ENCODE peak calls at places on chromosomes 3 and 15, in seven cellular contexts. C, W, I, S, V, O and K are unnamed samples. For H3K9me3, the result is how much of the 10 kb centered on the place peaks cover.

GRCh38 chr3:112579697-112580096 is 17.9 kb downstream of the SLC35A5 start:
- DNase-seq in I (no peak), O (peak), C (no peak), S (no peak), W (no peak), V (peak), K (no peak)

GRCh38 chr15:40894689-40895308 is 549 bp downstream of the VPS18 start:
- DNase-seq in S (peak), O (peak), I (peak), C (peak), V (peak), W (peak), K (peak)

GRCh38 chr15:23026218-23026617 is 13.2 kb downstream of the TUBGCP5 start:
- DNase-seq in C (no peak), V (no peak), O (no peak), I (no peak), W (no peak), S (no peak), K (no peak)

GRCh38 chr3:134666466-134666865 is 15.6 kb upstream of the KY start:
- DNase-seq in I (no peak), V (peak), C (no peak), W (no peak), O (peak), S (no peak), K (no peak)

GRCh38 chr3:39065197-39065596 is 13.4 kb downstream of the WDR48 start:
- DNase-seq in I (peak), W (peak), O (peak), S (no peak), C (no peak), V (peak), K (peak)

GRCh38 chr3:42505849-42506410 is 3.5 kb downstream of the VIPR1 start:
- DNase-seq in I (peak), C (peak), O (no peak), V (no peak), S (no peak), W (no peak), K (no peak)

GRCh38 chr3:72152551-72153476 is 367.9 kb upstream of the PROK2 start:
- DNase-seq in C (peak), I (peak), V (peak), W (peak), S (peak), O (peak), K (no peak)

GRCh38 chr3:141255864-141256263 is 24.2 kb downstream of the PXYLP1 start:
- DNase-seq in O (peak), C (no peak), V (no peak), I (no peak), S (no peak), W (peak), K (peak)

GRCh38 chr3:128378631-128379347 is 87.9 kb downstream of the DNAJB8 start:
- DNase-seq in W (peak), I (no peak), C (peak), O (peak), V (peak), S (no peak), K (no peak)

GRCh38 chr3:65170357-65171090 is 482.7 kb upstream of the ADAMTS9 start:
- DNase-seq in V (peak), I (no peak), C (peak), W (peak), O (peak), S (peak), K (no peak)

GRCh38 chr15:91891788-91892187 is 38.3 kb downstream of the SLCO3A1 start:
- DNase-seq in V (no peak), W (no peak), I (no peak), O (no peak), S (no peak), C (no peak), K (no peak)

GRCh38 chr3:102471001-102471400 is 36.2 kb downstream of the ZPLD1 start:
- DNase-seq in I (peak), O (no peak), V (no peak), W (no peak), S (no peak), C (no peak), K (no peak)

GRCh38 chr3:23324745-23325144 is 121.6 kb downstream of the UBE2E2 start:
- DNase-seq in O (peak), V (peak), S (no peak), W (peak), C (no peak), I (no peak), K (no peak)

GRCh38 chr3:14285526-14285925 is 106.9 kb downstream of the LSM3 start:
- DNase-seq in S (peak), O (no peak), I (peak), V (no peak), C (no peak), W (no peak), K (no peak)

GRCh38 chr3:96931491-96931890 is 117.1 kb downstream of the EPHA6 start:
- DNase-seq in W (no peak), O (peak), C (no peak), I (no peak), V (no peak), S (no peak), K (no peak)

GRCh38 chr15:58065011-58065444 is 483 bp downstream of the ALDH1A2 start:
- DNase-seq in O (no peak), V (no peak), I (no peak), S (no peak), C (peak), W (no peak), K (no peak)

GRCh38 chr15:31379042-31379441 is 52.4 kb downstream of the KLF13 start:
- DNase-seq in O (no peak), C (no peak), I (no peak), S (no peak), W (no peak), V (no peak), K (no peak)

GRCh38 chr15:70650567-70650966 is 112.8 kb downstream of the UACA start:
- DNase-seq in C (no peak), W (no peak), O (no peak), I (no peak), V (no peak), S (no peak), K (no peak)

GRCh38 chr3:150379469-150379868 is 28.6 kb upstream of the TSC22D2 start:
- DNase-seq in W (no peak), O (no peak), V (no peak), I (no peak), C (no peak), S (no peak), K (no peak)
- H3K9me3 ChIP-seq in W (under half), O (under half), V (under half), I (under half), C (under half), S (under half), K (under half)

GRCh38 chr3:106130384-106131084 is 261.7 kb upstream of the CBLB start:
- DNase-seq in O (peak), V (peak), W (peak), C (no peak), I (no peak), S (no peak), K (no peak)
- H3K4me3 ChIP-seq in O (peak), V (peak), W (no peak), C (no peak), I (no peak), S (no peak), K (no peak)

DNA sequence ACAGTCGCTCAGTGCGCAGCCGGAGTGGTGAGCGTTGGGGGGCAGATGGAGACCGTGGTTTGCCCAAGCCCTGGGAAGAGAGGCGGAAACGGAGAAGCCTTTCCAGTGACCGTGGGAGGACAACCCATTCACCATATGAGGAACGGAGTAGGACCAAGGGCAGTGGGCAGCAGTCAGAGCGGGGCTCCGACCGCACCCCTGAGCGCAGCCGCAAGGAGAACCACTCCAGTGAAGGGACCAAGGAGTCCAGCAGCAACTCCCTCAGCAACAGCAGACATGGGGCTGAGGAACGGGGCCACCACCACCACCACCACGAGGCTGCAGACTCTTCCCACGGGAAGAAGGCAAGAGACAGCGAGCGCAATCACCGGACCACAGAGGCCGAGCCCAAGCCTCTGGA is 2.0 kb downstream of the RBM15B start:
- DNase-seq in S (no peak), W (no peak), I (no peak), V (no peak), C (no peak), O (no peak), K (no peak)
- H3K9me3 ChIP-seq in S (under half), W (under half), I (under half), V (under half), C (under half), O (under half), K (under half)

GRCh38 chr3:45143673-45144670 is 2.2 kb downstream of the CDCP1 start:
- DNase-seq in W (peak), V (no peak), C (no peak), S (no peak), O (no peak), I (no peak), K (no peak)

GRCh38 chr3:45140392-45140791 is 5.8 kb downstream of the CDCP1 start:
- DNase-seq in I (no peak), S (no peak), O (peak), C (no peak), W (peak), V (no peak), K (no peak)

GRCh38 chr3:45148921-45149320 is 2.7 kb upstream of the CDCP1 start:
- DNase-seq in I (no peak), C (no peak), W (no peak), V (no peak), O (no peak), S (no peak), K (no peak)

GRCh38 chr3:45145681-45146614 is at the start of gene CDCP1:
- DNase-seq in V (no peak), S (peak), C (no peak), I (peak), W (peak), O (peak), K (no peak)

DNA sequence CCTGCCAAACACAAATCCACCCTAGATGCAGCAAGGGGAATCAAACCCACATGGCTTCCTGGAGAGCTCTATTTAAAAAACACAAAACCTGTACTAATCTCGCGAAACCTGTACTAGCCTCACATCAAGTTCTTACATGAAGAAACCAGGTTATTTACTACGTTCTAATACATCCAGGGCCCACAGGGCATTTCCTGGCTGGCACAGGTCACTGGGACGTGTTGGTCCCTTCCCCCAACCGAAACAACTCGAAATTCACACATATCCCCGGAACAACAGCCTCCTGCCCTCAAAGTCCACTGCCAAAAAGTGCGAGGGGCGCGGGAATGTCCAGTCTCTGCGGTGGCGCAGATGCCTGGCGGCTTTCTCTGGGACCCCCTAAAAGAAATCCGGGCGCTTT is 955 bp downstream of the CDCP1 start:
- DNase-seq in C (no peak), O (no peak), V (no peak), W (no peak), S (peak), I (no peak), K (no peak)
- H3K4me3 ChIP-seq in C (peak), O (peak), V (peak), W (peak), S (peak), I (peak), K (peak)

DNA sequence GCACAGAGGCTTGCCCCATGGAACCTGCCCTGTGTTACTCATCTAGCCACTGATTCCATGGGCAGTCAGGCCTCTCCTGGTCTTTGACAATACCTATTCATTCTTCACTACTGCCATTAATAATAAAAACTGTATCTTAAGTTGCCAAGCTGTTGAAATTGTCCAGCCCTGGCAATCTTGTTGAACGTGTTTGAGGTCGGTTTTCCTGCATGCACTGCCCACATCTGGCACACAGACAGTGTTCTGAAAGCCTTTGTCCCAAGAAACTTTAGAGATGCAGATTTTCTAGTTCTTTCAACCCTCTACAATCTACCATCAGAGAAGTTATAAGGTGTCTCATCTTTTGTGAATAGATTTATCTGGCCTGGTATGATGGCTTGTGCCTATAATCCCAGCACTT is 567.2 kb upstream of the NECTIN3 start:
- DNase-seq in C (no peak), O (no peak), S (no peak), V (no peak), I (no peak), W (no peak), K (no peak)
- H3K9me3 ChIP-seq in C (under half), O (under half), S (under half), V (under half), I (under half), W (under half), K (under half)

GRCh38 chr3:9841015-9841414 is 2.8 kb downstream of the RPUSD3 start:
- DNase-seq in O (no peak), I (no peak), W (no peak), V (no peak), C (no peak), S (no peak), K (no peak)
- H3K4me3 ChIP-seq in O (no peak), I (no peak), W (no peak), V (no peak), C (no peak), S (no peak), K (no peak)

GRCh38 chr3:89847955-89848354 is 740.5 kb downstream of the EPHA3 start:
- DNase-seq in O (no peak), W (no peak), V (no peak), I (no peak), S (no peak), C (no peak), K (no peak)
- H3K9me3 ChIP-seq in O (under half), W (under half), V (under half), I (under half), S (under half), C (under half), K (under half)

GRCh38 chr15:38257676-38258075 is 5.0 kb downstream of the SPRED1 start:
- DNase-seq in S (no peak), C (no peak), V (peak), I (no peak), W (no peak), O (no peak), K (no peak)

GRCh38 chr15:38254065-38254883 is 1.6 kb downstream of the SPRED1 start:
- DNase-seq in C (peak), O (peak), S (peak), I (peak), V (peak), W (peak), K (peak)

GRCh38 chr15:38255690-38256089 is 3.1 kb downstream of the SPRED1 start:
- DNase-seq in I (no peak), W (no peak), C (no peak), S (no peak), V (peak), O (peak), K (no peak)

GRCh38 chr15:38260077-38260476 is 7.4 kb downstream of the SPRED1 start:
- DNase-seq in V (no peak), I (no peak), C (no peak), W (peak), S (no peak), O (peak), K (no peak)

GRCh38 chr15:38259134-38259533 is 6.5 kb downstream of the SPRED1 start:
- DNase-seq in S (no peak), W (no peak), C (no peak), O (no peak), I (no peak), V (no peak), K (no peak)
- H3K4me3 ChIP-seq in S (no peak), W (no peak), C (no peak), O (no peak), I (no peak), V (no peak), K (no peak)

GRCh38 chr15:20344601-20345400 is 196.8 kb downstream of the GOLGA6L6 start:
- DNase-seq in C (no peak), S (no peak), V (no peak), O (no peak), W (no peak), I (no peak), K (no peak)
- H3K9me3 ChIP-seq in C (under half), S (under half), V (under half), O (under half), W (under half), I (under half), K (under half)

GRCh38 chr15:101206173-101206572 is 45.7 kb downstream of the CHSY1 start:
- DNase-seq in S (no peak), V (no peak), W (peak), I (no peak), O (peak), C (no peak), K (no peak)
- H3K4me3 ChIP-seq in S (no peak), V (no peak), W (no peak), I (no peak), O (no peak), C (no peak), K (no peak)